ENCODE peak calls at places on chromosomes 1 and 21, in four cellular contexts. G is brain microvascular endothelial cell, W is PC-3, M is fibroblast of the aortic adventitia. X is an unnamed sample.

GRCh38 chr1:192973988-192974387 is 85.2 kb downstream of the UCHL5 start:
- DNase-seq in G (no peak), W (no peak), M (no peak), X (no peak)

GRCh38 chr1:234732260-234732659 is 122.3 kb upstream of the IRF2BP2 start:
- DNase-seq in G (no peak), W (no peak), M (no peak), X (no peak)

GRCh38 chr1:112026018-112026417 is 36.5 kb upstream of the KCND3 start:
- DNase-seq in G (no peak), W (peak; percentile 20), M (no peak), X (peak; percentile 6)

GRCh38 chr1:8274396-8274795 is 43.5 kb upstream of the SLC45A1 start:
- DNase-seq in G (no peak), W (no peak), M (no peak), X (no peak)

GRCh38 chr1:34806396-34806795 is 13.6 kb downstream of the GJA4 start:
- DNase-seq in G (peak; percentile 20), W (no peak), M (peak; percentile 33), X (no peak)

GRCh38 chr1:151309851-151310323 is 17.3 kb downstream of the PI4KB start:
- DNase-seq in G (peak; percentile 64), W (no peak), M (peak; percentile 38), X (peak; percentile 56)

GRCh38 chr1:162822391-162823200 is 32.1 kb downstream of the HSD17B7 start:
- DNase-seq in G (no peak), W (peak; percentile 42), M (no peak), X (no peak)

GRCh38 chr21:15134711-15135110 is 69.9 kb upstream of the NRIP1 start:
- DNase-seq in G (no peak), W (no peak), M (no peak), X (no peak)

GRCh38 chr1:54507471-54507870 is 40.6 kb upstream of the ACOT11 start:
- DNase-seq in G (no peak), W (no peak), M (no peak), X (no peak)

GRCh38 chr1:223748405-223748772 is 36.0 kb downstream of the CAPN2 start:
- DNase-seq in G (no peak), W (peak; percentile 67), M (peak; percentile 60), X (peak; percentile 49)

GRCh38 chr1:160095382-160096105 is 2.9 kb downstream of the IGSF8 start:
- DNase-seq in G (no peak), W (no peak), M (no peak), X (no peak)

GRCh38 chr1:170010443-170010842 is 64.1 kb downstream of the KIFAP3 start:
- DNase-seq in G (peak; percentile 34), W (peak; percentile 69), M (peak; percentile 86), X (peak; percentile 61)

GRCh38 chr1:205604059-205604458 is 27.8 kb downstream of the ELK4 start:
- DNase-seq in G (no peak), W (no peak), M (no peak), X (no peak)

GRCh38 chr21:35943752-35944151 is 116.6 kb downstream of the SETD4 start:
- DNase-seq in G (no peak), W (no peak), M (no peak), X (no peak)
- TF ChIP-seq CTCF in G (no peak), W (no peak), M (no peak), X (no peak)

GRCh38 chr1:15311886-15312285 is 64.9 kb downstream of the FHAD1 start:
- DNase-seq in G (peak; percentile 23), W (peak; percentile 19), M (no peak), X (peak; percentile 9)
- H3K4me3 ChIP-seq in G (no peak overlapping the region), W (no peak overlapping the region), M (no peak overlapping the region), X (no peak overlapping the region)

GRCh38 chr1:236168716-236169429 is 26.5 kb downstream of the GPR137B start:
- DNase-seq in G (peak; percentile 56), W (no peak), M (peak; percentile 20), X (peak; percentile 29)
- TF ChIP-seq CTCF in G (no peak), W (peak; percentile 47), M (no peak), X (no peak)

GRCh38 chr1:172746091-172746949 is 87.4 kb downstream of the FASLG start:
- DNase-seq in G (peak; percentile 97), W (peak; percentile 100), M (peak; percentile 96), X (peak; percentile 99)
- H3K4me3 ChIP-seq in G (no peak overlapping the region), W (peak overlapping the region; percentile 5), M (no peak overlapping the region), X (no peak overlapping the region)

DNA sequence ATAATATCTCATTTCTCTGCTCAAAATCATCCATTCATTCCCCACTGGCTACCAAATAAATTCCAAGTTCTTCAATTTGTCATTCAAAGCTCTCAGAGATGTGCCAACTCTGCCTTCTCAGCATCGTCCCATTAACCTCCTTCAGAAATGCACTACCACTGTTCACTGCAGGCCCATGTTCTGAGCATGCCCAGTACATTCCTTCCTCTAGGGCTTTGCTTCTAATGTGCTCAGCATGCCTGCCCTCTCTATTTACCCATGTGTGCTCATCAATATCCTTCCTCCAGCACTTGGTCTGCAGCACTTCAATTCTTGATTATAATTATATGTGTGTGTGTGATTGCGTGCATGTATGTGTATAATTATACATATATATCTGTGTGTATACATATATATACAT is 36.1 kb upstream of the RGS8 start:
- DNase-seq in G (peak; percentile 23), W (no peak), M (peak; percentile 14), X (no peak)
- TF ChIP-seq CTCF in G (peak; percentile 65), W (no peak), M (peak; percentile 36), X (peak; percentile 47)

DNA sequence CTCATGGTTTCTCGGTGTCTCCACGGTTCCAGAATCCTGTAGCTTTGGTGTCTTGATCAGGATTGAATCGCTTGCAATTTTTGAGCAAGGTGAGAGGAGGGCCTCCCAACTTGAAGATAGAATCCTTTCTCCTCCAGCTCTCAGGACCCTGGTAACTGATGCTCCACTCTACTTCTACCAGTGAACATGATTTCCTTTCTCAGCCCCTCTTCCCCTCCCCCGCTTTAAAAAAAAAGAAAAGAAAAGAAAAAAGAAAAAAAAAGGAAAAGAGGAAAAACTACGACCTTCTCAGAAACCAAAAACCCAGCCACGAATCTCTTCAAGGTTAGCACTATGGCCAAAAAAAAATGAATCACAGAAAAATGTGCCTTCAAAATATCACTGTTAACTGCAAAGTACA is 1.2 kb downstream of the ARHGEF11 start:
- DNase-seq in G (no peak), W (no peak), M (no peak), X (no peak)
- H3K4me3 ChIP-seq in G (peak overlapping the region; percentile 74), W (peak overlapping the region; percentile 74), M (peak overlapping the region; percentile 81), X (peak overlapping the region; percentile 58)

GRCh38 chr1:75986478-75986877 is 54.3 kb upstream of the ASB17 start:
- DNase-seq in G (no peak), W (no peak), M (peak; percentile 13), X (no peak)
- TF ChIP-seq CTCF in G (no peak), W (no peak), M (no peak), X (no peak)

DNA sequence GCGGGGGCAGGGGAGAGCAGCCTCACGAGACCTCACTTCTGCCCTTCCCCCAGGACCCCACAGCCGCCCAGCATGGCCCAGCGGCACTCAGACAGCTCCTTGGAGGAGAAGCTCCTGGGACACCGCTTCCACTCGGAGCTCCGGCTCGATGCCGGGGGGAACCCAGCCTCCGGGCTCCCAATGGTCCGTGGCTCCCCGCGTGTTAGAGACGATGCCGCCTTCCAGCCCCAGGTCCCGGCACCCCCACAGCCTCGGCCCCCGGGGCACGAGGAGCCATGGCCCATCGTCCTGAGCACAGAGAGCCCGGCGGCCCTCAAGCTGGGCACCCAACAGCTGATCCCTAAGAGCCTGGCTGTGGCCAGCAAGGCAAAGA is 8.5 kb downstream of the ARHGEF16 start:
- DNase-seq in G (no peak), W (no peak), M (no peak), X (no peak)
- H3K4me3 ChIP-seq in G (no peak overlapping the region), W (no peak overlapping the region), M (no peak overlapping the region), X (no peak overlapping the region)

X was measured in astrocyte of the spinal cord.